ENCODE peak calls at places on chromosomes 11 and 22, in four cellular contexts. K is kidney, W is SJCRH30, N is upper lobe of right lung. L is an unnamed sample.

GRCh38 chr22:30609260-30610185 is 2.5 kb downstream of the TCN2 start:
- DNase-seq in K (no peak), W (no peak), N (no peak), L (no peak)

GRCh38 chr11:86182976-86183584 is 61.5 kb upstream of the EED start:
- DNase-seq in K (no peak), W (no peak), N (no peak), L (no peak)

GRCh38 chr22:20422271-20422958 is 15.2 kb downstream of the SCARF2 start:
- DNase-seq in K (peak; percentile 68), W (no peak), N (peak; percentile 29), L (no peak)

GRCh38 chr11:2523821-2524391 is 79.1 kb downstream of the KCNQ1 start:
- DNase-seq in K (peak; percentile 67), W (no peak), N (peak; percentile 43), L (peak; percentile 5)

GRCh38 chr11:125410091-125410490 is 86.0 kb downstream of the FEZ1 start:
- DNase-seq in K (peak; percentile 67), W (peak; percentile 68), N (peak; percentile 46), L (no peak)

GRCh38 chr11:46239801-46240061 is 37.7 kb upstream of the CREB3L1 start:
- DNase-seq in K (no peak), W (no peak), N (no peak), L (peak; percentile 45)

GRCh38 chr11:128776434-128777284 is 82.8 kb downstream of the FLI1 start:
- DNase-seq in K (peak; percentile 89), W (peak; percentile 44), N (peak; percentile 69), L (peak; percentile 76)

GRCh38 chr11:71251761-71252433 is 480 bp downstream of the SHANK2 start:
- DNase-seq in K (no peak), W (no peak), N (peak; percentile 77), L (peak; percentile 62)

GRCh38 chr11:74133416-74133815 is 37.4 kb downstream of the C2CD3 start:
- DNase-seq in K (no peak), W (no peak), N (no peak), L (no peak)

GRCh38 chr22:41919357-41920224 is 4.7 kb upstream of the SHISA8 start:
- DNase-seq in K (no peak), W (no peak), N (peak; percentile 83), L (peak; percentile 53)

GRCh38 chr11:62709262-62710000 is 2.0 kb downstream of the GNG3 start:
- DNase-seq in K (peak; percentile 99), W (peak; percentile 93), N (peak; percentile 97), L (peak; percentile 97)

GRCh38 chr22:17954200-17954859 is 70.0 kb downstream of the MICAL3 start:
- DNase-seq in K (no peak), W (no peak), N (no peak), L (no peak)

GRCh38 chr11:13644997-13645667 is 23.3 kb upstream of the FAR1 start:
- DNase-seq in K (no peak), W (no peak), N (no peak), L (no peak)

DNA sequence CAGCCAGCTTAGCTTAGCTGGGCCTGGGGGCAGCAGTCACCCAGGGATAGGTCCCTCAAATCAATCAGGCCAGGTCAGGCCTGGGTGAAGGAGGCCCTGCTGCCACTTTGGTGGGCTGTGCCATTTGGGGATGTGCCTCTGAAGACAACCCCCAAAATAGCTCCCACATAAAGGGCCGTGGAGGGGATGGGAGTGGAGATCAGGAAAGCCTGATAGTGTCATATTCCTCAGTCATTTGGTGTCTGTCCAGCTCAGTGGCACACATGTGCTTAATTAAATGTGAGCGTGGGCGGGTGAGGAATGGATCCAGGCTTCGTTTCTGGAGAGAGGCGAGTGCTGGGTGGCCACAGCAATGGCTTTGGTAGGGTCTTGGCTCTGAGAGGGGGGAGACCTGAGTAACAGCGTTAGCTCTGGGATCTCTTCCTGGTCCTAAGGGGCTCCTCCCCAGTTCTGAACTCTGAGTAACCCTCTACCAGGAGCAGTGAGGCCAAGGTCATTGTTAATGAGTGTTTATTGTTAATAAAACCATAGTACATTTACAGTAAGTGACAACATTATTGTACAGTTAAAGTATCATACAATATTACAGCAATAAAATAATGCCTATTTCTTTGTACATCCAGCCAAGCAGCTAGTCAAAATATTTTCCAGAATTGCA is 45.2 kb downstream of the NAT10 start:
- DNase-seq in K (peak; percentile 45), W (no peak), N (no peak), L (no peak)
- H3K36me3 ChIP-seq in K (peaks cover 15% of the 10 kb centered on the region), W (peaks cover 19% of the 10 kb centered on the region), N (peaks cover 46% of the 10 kb centered on the region), L (peaks cover 73% of the 10 kb centered on the region)

DNA sequence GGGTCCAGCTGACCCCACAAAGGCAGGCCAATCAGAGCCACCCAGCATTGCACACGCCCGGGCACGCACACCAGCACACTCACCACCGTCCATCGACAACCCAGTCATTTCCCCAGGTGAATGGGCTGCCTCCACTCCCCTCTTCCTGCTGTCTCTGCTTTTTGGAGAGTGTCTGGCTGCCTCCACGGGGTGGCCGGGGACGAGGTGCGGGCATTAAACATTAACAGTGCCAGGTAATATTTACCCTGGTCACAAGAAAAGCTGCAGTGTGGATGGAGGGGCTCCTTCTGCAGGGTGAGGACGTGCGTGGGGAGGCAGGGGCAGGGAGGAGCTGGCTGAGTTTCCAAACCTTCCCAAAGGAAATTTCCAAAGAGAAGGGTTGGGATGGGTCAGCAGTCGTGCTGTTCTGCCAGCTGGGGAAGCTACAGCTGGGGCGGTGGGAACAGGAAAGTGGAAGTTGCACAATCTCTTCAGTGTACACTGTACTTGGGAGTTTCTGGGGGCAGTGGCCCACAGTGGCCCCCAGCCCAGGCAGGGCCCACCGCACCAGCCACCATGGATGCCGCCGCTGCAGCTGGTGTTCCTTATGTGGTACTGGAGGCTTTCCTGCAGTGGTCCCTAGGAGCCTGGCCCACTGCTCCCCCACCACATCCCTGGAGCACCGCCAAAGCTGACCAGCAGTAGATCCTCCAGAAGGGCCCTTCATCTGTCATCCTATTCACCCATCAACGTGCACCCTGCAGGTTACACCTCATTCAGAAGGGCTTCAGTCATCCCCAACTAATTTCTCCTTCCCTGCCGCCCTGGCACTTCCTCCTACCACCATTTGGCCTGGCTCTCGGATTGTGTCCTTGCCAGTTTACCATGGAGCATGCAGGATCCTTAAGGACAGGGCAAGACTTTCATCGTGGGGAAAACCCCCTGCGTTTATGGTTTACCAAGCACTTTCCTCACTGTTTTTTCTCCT is at the start of gene FXYD2:
- DNase-seq in K (peak; percentile 92), W (no peak), N (peak; percentile 67), L (peak; percentile 7)
- H3K4me3 ChIP-seq in K (peak within 1 kb of the TSS; percentile 78), W (no peak within 1 kb of the TSS), N (no peak within 1 kb of the TSS), L (peak within 1 kb of the TSS; percentile 3)

DNA sequence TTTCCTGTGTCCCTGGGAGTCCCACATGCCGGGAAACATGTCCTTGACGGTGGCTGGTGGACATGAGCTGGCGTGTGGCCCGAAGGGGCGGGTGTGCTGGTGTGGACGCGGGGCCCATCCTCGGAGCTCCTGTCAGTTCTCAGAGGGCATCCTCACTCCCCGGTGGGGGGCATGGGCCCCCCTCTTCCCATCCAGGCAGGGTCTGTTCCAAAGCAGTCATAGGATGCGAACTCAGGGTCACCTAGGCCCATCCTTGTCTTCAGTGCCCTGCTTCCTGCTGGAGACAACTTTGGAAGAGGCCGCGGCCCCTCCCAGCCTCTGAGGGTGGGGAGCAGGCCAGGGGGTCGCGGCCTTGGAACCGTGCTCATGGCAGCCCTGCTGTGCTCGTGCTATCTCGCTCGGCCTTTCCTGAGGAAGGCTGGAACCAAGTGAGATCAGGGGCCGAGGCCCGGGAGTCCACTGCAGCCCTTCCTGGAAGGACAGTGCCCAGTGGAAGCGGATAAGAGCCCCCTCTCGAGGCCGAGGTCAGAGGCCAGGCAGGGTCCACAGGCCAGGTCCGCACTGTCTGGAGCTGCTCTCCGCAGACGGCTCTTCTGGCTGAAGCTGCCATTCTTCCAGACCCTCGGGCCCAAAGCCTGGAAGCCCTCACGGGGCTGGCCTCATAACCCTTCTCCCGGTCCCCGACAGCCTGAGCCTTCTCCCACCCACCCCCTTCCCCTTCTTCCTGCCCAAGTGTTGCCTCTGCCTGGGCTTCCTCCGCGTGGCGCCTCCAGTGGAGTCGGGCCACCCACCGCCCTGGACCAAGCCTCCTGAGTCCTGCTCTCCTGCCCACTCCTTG is 8.7 kb downstream of the GRK2 start:
- DNase-seq in K (peak; percentile 90), W (no peak), N (peak; percentile 69), L (no peak)
- H3K36me3 ChIP-seq in K (no peaks in the 10 kb centered on the region), W (peaks cover 8% of the 10 kb centered on the region), N (peaks cover 15% of the 10 kb centered on the region), L (peaks cover 29% of the 10 kb centered on the region)

GRCh38 chr11:11218287-11218986 is 134.6 kb downstream of the CSNK2A3 start:
- DNase-seq in K (no peak), W (no peak), N (no peak), L (no peak)

GRCh38 chr11:11215058-11215815 is 137.8 kb downstream of the CSNK2A3 start:
- DNase-seq in K (no peak), W (no peak), N (no peak), L (no peak)

GRCh38 chr11:11215944-11216343 is 137.1 kb downstream of the CSNK2A3 start:
- DNase-seq in K (no peak), W (peak; percentile 68), N (no peak), L (no peak)

GRCh38 chr11:11220786-11221185 is 132.3 kb downstream of the CSNK2A3 start:
- DNase-seq in K (no peak), W (no peak), N (no peak), L (no peak)

GRCh38 chr11:11217555-11218286 is 135.3 kb downstream of the CSNK2A3 start:
- DNase-seq in K (no peak), W (no peak), N (no peak), L (no peak)
- H3K4me3 ChIP-seq in K (no peak overlapping the region), W (no peak overlapping the region), N (no peak overlapping the region), L (no peak overlapping the region)

DNA sequence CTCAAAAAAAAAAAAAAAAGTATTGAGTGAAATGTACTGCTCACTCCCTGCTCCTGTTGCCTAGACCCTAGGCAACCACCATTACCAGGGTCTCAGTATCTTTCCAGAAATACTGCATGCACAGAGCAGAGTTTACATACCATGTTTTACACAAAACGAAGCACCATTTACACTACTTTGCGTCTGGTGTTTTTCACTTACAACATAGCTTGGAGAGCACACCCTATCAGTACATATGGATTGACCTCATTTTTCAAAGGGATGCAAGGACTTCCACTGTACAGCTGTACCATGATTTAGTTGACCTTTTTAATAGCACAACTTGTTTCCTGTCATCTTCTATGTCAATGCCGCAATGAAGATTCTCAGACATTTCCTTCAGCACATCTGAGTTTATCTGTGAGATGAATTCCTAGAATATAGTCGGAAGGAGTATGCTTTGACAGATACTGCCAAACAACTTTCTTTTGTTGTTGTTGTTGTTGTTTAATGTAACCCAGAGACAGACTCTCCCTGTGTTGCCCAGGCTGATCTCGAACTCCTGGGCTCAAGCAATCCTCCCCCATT is 6.2 kb downstream of the MYH9 start:
- DNase-seq in K (no peak), W (no peak), N (no peak), L (no peak)
- H3K36me3 ChIP-seq in K (peaks cover 3% of the 10 kb centered on the region), W (peaks cover 16% of the 10 kb centered on the region), N (peaks cover 35% of the 10 kb centered on the region), L (peaks cover 17% of the 10 kb centered on the region)

GRCh38 chr22:35997438-35997837 is 31.2 kb downstream of the RBFOX2 start:
- DNase-seq in K (no peak), W (no peak), N (no peak), L (no peak)

GRCh38 chr22:35995772-35996171 is 32.9 kb downstream of the RBFOX2 start:
- DNase-seq in K (peak; percentile 83), W (peak; percentile 95), N (no peak), L (no peak)

GRCh38 chr22:35996596-35996995 is 32.0 kb downstream of the RBFOX2 start:
- DNase-seq in K (no peak), W (no peak), N (no peak), L (no peak)

GRCh38 chr22:35993048-35993714 is 35.4 kb downstream of the RBFOX2 start:
- DNase-seq in K (no peak), W (no peak), N (no peak), L (no peak)

GRCh38 chr22:35995345-35995744 is 33.3 kb downstream of the RBFOX2 start:
- DNase-seq in K (no peak), W (peak; percentile 91), N (no peak), L (no peak)
- H3K4me3 ChIP-seq in K (no peak overlapping the region), W (peak overlapping the region; percentile 43), N (no peak overlapping the region), L (no peak overlapping the region)

GRCh38 chr22:48503876-48504275 is 1323.8 kb downstream of the BRD1 start:
- DNase-seq in K (peak; percentile 47), W (no peak), N (no peak), L (no peak)
- H3K36me3 ChIP-seq in K (no peaks in the 10 kb centered on the region), W (no peaks in the 10 kb centered on the region), N (no peaks in the 10 kb centered on the region), L (no peaks in the 10 kb centered on the region)